ENCODE peak calls at places on chromosome 2, in six cellular contexts. V is GM23248, N is BJ, K is IMR-90, A is heart left ventricle, O is ovary. P is an unnamed sample. For H3K36me3, the result is how much of the 10 kb centered on the place peaks cover.

GRCh38 chr2:100928235-100928634 is 73.9 kb upstream of the RPL31 start:
- DNase-seq in A (no peak), V (no peak), N (no peak), O (no peak), K (no peak), P (no peak)

GRCh38 chr2:60148717-60149116 is 404.7 kb downstream of the BCL11A start:
- DNase-seq in A (no peak), K (no peak), O (no peak), V (no peak), N (no peak), P (no peak)

GRCh38 chr2:205590759-205591158 is 91.5 kb upstream of the NRP2 start:
- DNase-seq in A (no peak), O (no peak), K (peak), V (peak), N (peak), P (peak)

GRCh38 chr2:101307950-101308431 is 510 bp downstream of the RNF149 start:
- DNase-seq in N (no peak), O (peak), K (no peak), V (peak), A (peak), P (no peak)

GRCh38 chr2:63734510-63734909 is 107.2 kb upstream of the UGP2 start:
- DNase-seq in O (no peak), V (peak), A (no peak), N (no peak), K (peak), P (no peak)

GRCh38 chr2:173874899-173875247 is 90.3 kb downstream of the SP3 start:
- DNase-seq in K (no peak), N (no peak), V (no peak), O (no peak), A (no peak), P (no peak)

GRCh38 chr2:73177645-73178255 is 24.6 kb upstream of the NOTO start:
- DNase-seq in N (no peak), A (no peak), O (no peak), V (peak), K (no peak), P (no peak)

GRCh38 chr2:96526615-96527014 is 9.9 kb upstream of the ARID5A start:
- DNase-seq in N (no peak), V (no peak), A (no peak), O (no peak), K (no peak), P (no peak)

GRCh38 chr2:157868993-157869392 is 7.1 kb downstream of the ACVR1 start:
- DNase-seq in K (peak), O (no peak), V (peak), A (no peak), N (no peak), P (peak)

GRCh38 chr2:145025382-145025781 is 505.5 kb upstream of the ZEB2 start:
- DNase-seq in K (no peak), O (no peak), A (no peak), V (no peak), N (no peak), P (no peak)

GRCh38 chr2:145029885-145030284 is 510.0 kb upstream of the ZEB2 start:
- DNase-seq in V (no peak), A (no peak), K (no peak), N (no peak), O (no peak), P (no peak)

GRCh38 chr2:145028055-145028630 is 508.2 kb upstream of the ZEB2 start:
- DNase-seq in K (no peak), O (no peak), N (no peak), A (no peak), V (no peak), P (no peak)

GRCh38 chr2:145026456-145027072 is 506.6 kb upstream of the ZEB2 start:
- DNase-seq in K (no peak), O (no peak), V (no peak), A (no peak), N (no peak), P (no peak)

DNA sequence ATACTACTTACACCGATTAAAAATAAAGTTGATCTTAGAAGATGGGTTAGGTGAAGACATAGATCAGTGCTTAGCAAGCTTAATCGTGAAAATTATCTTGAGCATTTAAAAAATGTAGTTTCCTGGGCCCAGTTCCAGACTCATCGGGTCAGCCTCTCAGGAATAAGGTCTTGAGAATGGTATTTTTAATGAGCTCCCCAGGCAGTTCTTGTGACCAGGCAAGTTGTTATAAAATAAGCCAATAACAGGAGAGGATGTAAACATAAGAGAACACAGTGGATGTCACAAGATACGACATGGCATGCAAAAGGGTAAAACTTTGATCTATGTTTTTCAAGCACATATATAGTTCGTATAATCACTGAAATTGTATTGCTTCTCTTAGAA is 507.1 kb upstream of the ZEB2 start:
- DNase-seq in V (peak), A (no peak), K (peak), N (peak), O (no peak), P (no peak)
- H3K4me3 ChIP-seq in V (no peak), A (no peak), K (no peak), N (no peak), O (no peak), P (no peak)

DNA sequence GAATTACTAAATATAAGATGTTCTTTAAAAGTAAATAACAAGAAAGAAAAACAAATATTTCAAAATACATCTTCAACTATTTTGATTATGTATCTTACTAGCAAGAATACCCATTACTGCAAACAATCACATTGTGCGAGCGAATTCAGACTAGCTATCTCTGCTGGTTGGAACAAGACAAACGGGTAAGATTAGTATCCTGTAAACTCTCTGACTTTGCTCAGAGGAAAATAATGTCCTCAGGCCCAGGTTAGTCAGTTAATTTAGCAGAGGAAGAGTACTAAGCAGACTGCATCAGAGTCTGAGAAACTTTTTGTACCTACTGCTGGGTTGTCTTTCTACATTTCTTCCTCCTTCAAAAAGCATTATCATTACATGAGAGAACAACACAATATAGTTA is 50.4 kb upstream of the MCM6 start:
- DNase-seq in A (no peak), O (no peak), K (no peak), N (no peak), V (no peak), P (no peak)
- H3K36me3 ChIP-seq in A (under half), O (under half), K (under half), N (under half), V (under half), P (under half)

GRCh38 chr2:187554704-187555082 is 458 bp upstream of the TFPI start:
- DNase-seq in V (no peak), A (no peak), K (no peak), O (no peak), N (no peak), P (no peak)
- H3K4me3 ChIP-seq in V (peak), A (peak), K (peak), O (peak), N (no peak), P (peak)

GRCh38 chr2:219385958-219386520 is 1.7 kb downstream of the DNPEP start:
- DNase-seq in N (no peak), K (no peak), A (no peak), V (no peak), O (peak), P (no peak)
- H3K36me3 ChIP-seq in N (under half), K (under half), A (under half), V (under half), O (under half), P (under half)

GRCh38 chr2:223618172-223619035 is 16.2 kb upstream of the SCG2 start:
- DNase-seq in N (no peak), A (no peak), O (no peak), K (no peak), V (no peak), P (no peak)

GRCh38 chr2:223611061-223611460 is 8.9 kb upstream of the SCG2 start:
- DNase-seq in K (no peak), A (no peak), O (no peak), V (no peak), N (no peak), P (no peak)

GRCh38 chr2:223613017-223613950 is 11.1 kb upstream of the SCG2 start:
- DNase-seq in A (peak), N (peak), O (peak), K (peak), V (peak), P (peak)

GRCh38 chr2:223614534-223614933 is 12.4 kb upstream of the SCG2 start:
- DNase-seq in A (no peak), V (no peak), O (no peak), K (no peak), N (no peak), P (no peak)

GRCh38 chr2:223612501-223612900 is 10.3 kb upstream of the SCG2 start:
- DNase-seq in K (no peak), O (no peak), V (no peak), N (no peak), A (no peak), P (no peak)
- H3K4me3 ChIP-seq in K (peak), O (peak), V (peak), N (peak), A (peak), P (peak)

DNA sequence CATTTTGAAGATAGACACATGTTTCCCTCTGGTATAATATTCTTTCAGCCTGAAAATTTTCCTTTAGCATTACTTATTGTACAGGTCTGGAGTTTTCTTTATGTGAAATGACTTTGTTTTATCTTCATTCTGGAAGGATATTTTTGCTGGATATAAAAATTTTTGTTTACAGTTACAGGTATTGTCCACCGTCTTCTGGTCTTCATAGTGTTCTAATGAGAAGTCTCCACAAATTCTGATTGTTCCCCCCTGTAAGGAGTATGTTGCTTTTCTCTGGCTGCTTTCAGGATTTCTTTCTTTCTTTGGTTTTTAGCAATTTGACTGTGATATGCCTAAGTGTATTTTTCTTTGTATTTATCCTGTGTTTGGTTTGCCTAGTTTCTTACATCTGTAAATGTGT is 15.0 kb downstream of the UBXN4 start:
- DNase-seq in O (no peak), V (no peak), K (no peak), N (no peak), A (no peak), P (no peak)
- H3K36me3 ChIP-seq in O (under half), V (half or more), K (under half), N (under half), A (half or more), P (half or more)

GRCh38 chr2:20103514-20103913 is 52.1 kb upstream of the LAPTM4A start:
- DNase-seq in O (no peak), N (no peak), K (peak), V (peak), A (no peak), P (peak)
- H3K4me3 ChIP-seq in O (no peak), N (no peak), K (no peak), V (no peak), A (no peak), P (no peak)

DNA sequence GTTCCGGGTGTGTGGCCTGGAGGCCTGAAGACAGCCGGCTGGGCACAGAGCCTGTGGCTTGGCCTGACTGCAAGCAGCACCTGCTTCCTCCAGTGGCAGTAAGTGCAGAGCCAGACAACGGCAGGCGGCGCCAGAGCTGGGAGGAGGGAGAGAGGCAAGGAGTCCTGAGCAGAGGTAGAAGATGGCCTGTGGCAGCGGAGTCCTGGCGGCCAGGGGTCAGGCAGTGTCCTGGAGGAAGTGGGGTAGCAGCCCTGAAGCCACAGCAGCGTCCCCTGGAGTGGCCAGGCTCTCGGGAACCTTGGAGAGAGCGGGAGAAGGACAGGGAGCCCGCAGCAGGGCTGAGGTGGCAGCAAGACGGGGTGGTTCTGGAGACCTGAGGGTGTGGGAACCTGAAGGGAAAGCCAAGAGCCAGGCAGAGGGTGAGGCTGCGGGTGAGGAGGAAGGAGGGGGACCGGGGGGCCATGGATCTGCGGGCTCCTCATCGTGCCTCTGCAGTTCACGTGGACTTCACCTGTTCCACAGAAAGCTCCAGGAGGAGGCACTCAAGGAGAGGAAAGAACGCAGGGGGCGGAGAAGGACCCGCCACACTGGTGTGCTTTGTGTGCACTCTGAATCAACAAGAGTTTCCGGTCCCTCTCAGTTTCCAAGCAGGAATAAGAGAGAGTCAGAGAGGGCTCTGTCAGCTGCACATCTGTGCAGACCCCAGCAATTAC is 85.9 kb downstream of the USP40 start:
- DNase-seq in A (no peak), N (no peak), V (no peak), O (no peak), K (no peak), P (no peak)
- H3K36me3 ChIP-seq in A (half or more), N (under half), V (under half), O (under half), K (under half), P (half or more)

P was measured in SJSA1.